ENCODE peak calls at places on chromosome 5, in ten cellular contexts. One of them, this sample, is unnamed.

GRCh38 chr5:43305948-43306563 is 7.2 kb downstream of the HMGCS1 start:
- DNase-seq in lower leg skin: no peak
- DNase-seq in type B pancreatic cell: no peak
- DNase-seq in lower lobe of right lung: no peak
- DNase-seq in cardiac fibroblast: peak
- DNase-seq in AG09309: peak
- DNase-seq in HFFc6: peak
- DNase-seq in suprapubic skin: no peak
- DNase-seq in fibroblast of mammary gland: peak
- DNase-seq in endodermal cell: no peak
- DNase-seq in this sample: peak

GRCh38 chr5:139670369-139671095 is 22.4 kb downstream of the CXXC5 start:
- DNase-seq in endodermal cell: no peak
- DNase-seq in HFFc6: no peak
- DNase-seq in type B pancreatic cell: no peak
- DNase-seq in suprapubic skin: no peak
- DNase-seq in lower leg skin: no peak
- DNase-seq in fibroblast of mammary gland: no peak
- DNase-seq in cardiac fibroblast: no peak
- DNase-seq in AG09309: no peak
- DNase-seq in lower lobe of right lung: no peak
- DNase-seq in this sample: peak

GRCh38 chr5:179180921-179181645 is 120.9 kb downstream of the ZNF354C start:
- DNase-seq in type B pancreatic cell: no peak
- DNase-seq in HFFc6: no peak
- DNase-seq in cardiac fibroblast: no peak
- DNase-seq in fibroblast of mammary gland: no peak
- DNase-seq in AG09309: no peak
- DNase-seq in lower lobe of right lung: peak
- DNase-seq in endodermal cell: no peak
- DNase-seq in suprapubic skin: no peak
- DNase-seq in lower leg skin: no peak
- DNase-seq in this sample: no peak

GRCh38 chr5:159588930-159589329 is 258.6 kb upstream of the IL12B start:
- DNase-seq in HFFc6: no peak
- DNase-seq in suprapubic skin: no peak
- DNase-seq in cardiac fibroblast: no peak
- DNase-seq in lower leg skin: no peak
- DNase-seq in endodermal cell: no peak
- DNase-seq in type B pancreatic cell: no peak
- DNase-seq in fibroblast of mammary gland: no peak
- DNase-seq in lower lobe of right lung: no peak
- DNase-seq in AG09309: no peak
- DNase-seq in this sample: no peak

GRCh38 chr5:151739395-151739794 is 19.0 kb downstream of the ATOX1 start:
- DNase-seq in lower leg skin: no peak
- DNase-seq in endodermal cell: peak
- DNase-seq in suprapubic skin: no peak
- DNase-seq in fibroblast of mammary gland: no peak
- DNase-seq in type B pancreatic cell: no peak
- DNase-seq in AG09309: no peak
- DNase-seq in cardiac fibroblast: no peak
- DNase-seq in lower lobe of right lung: no peak
- DNase-seq in HFFc6: peak
- DNase-seq in this sample: no peak

GRCh38 chr5:151284392-151284967 is 19.1 kb downstream of the SLC36A3 start:
- DNase-seq in cardiac fibroblast: no peak
- DNase-seq in endodermal cell: peak
- DNase-seq in lower leg skin: no peak
- DNase-seq in fibroblast of mammary gland: no peak
- DNase-seq in lower lobe of right lung: no peak
- DNase-seq in suprapubic skin: no peak
- DNase-seq in type B pancreatic cell: no peak
- DNase-seq in HFFc6: no peak
- DNase-seq in AG09309: no peak
- DNase-seq in this sample: peak

GRCh38 chr5:169742773-169743296 is 105.8 kb downstream of the DOCK2 start:
- DNase-seq in lower lobe of right lung: no peak
- DNase-seq in endodermal cell: no peak
- DNase-seq in type B pancreatic cell: no peak
- DNase-seq in AG09309: peak
- DNase-seq in cardiac fibroblast: peak
- DNase-seq in suprapubic skin: no peak
- DNase-seq in fibroblast of mammary gland: peak
- DNase-seq in HFFc6: peak
- DNase-seq in lower leg skin: no peak
- DNase-seq in this sample: no peak

GRCh38 chr5:6435356-6435755 is 13.3 kb upstream of the UBE2QL1 start:
- DNase-seq in type B pancreatic cell: no peak
- DNase-seq in endodermal cell: peak
- DNase-seq in lower lobe of right lung: no peak
- DNase-seq in suprapubic skin: no peak
- DNase-seq in fibroblast of mammary gland: peak
- DNase-seq in AG09309: no peak
- DNase-seq in HFFc6: no peak
- DNase-seq in lower leg skin: no peak
- DNase-seq in cardiac fibroblast: peak
- DNase-seq in this sample: no peak

GRCh38 chr5:42515504-42515903 is 92.3 kb downstream of the GHR start:
- DNase-seq in lower leg skin: no peak
- DNase-seq in cardiac fibroblast: no peak
- DNase-seq in AG09309: no peak
- DNase-seq in suprapubic skin: no peak
- DNase-seq in type B pancreatic cell: no peak
- DNase-seq in lower lobe of right lung: no peak
- DNase-seq in HFFc6: no peak
- DNase-seq in endodermal cell: no peak
- DNase-seq in fibroblast of mammary gland: no peak
- DNase-seq in this sample: no peak

GRCh38 chr5:73783823-73784222 is 157.8 kb downstream of the ARHGEF28 start:
- DNase-seq in fibroblast of mammary gland: peak
- DNase-seq in cardiac fibroblast: peak
- DNase-seq in suprapubic skin: no peak
- DNase-seq in lower lobe of right lung: no peak
- DNase-seq in lower leg skin: no peak
- DNase-seq in endodermal cell: no peak
- DNase-seq in AG09309: no peak
- DNase-seq in HFFc6: peak
- DNase-seq in type B pancreatic cell: no peak
- DNase-seq in this sample: no peak

GRCh38 chr5:10762178-10762775 is 1.2 kb upstream of the DAP start:
- DNase-seq in HFFc6: no peak
- DNase-seq in lower leg skin: peak
- DNase-seq in endodermal cell: peak
- DNase-seq in fibroblast of mammary gland: no peak
- DNase-seq in cardiac fibroblast: no peak
- DNase-seq in lower lobe of right lung: peak
- DNase-seq in AG09309: no peak
- DNase-seq in suprapubic skin: no peak
- DNase-seq in type B pancreatic cell: no peak
- DNase-seq in this sample: no peak

GRCh38 chr5:35924122-35924949 is 14.1 kb downstream of the CAPSL start:
- DNase-seq in endodermal cell: no peak
- DNase-seq in lower leg skin: no peak
- DNase-seq in type B pancreatic cell: no peak
- DNase-seq in suprapubic skin: no peak
- DNase-seq in cardiac fibroblast: peak
- DNase-seq in lower lobe of right lung: no peak
- DNase-seq in HFFc6: peak
- DNase-seq in fibroblast of mammary gland: peak
- DNase-seq in AG09309: peak
- DNase-seq in this sample: no peak

GRCh38 chr5:35922468-35922867 is 16.0 kb downstream of the CAPSL start:
- DNase-seq in fibroblast of mammary gland: no peak
- DNase-seq in HFFc6: no peak
- DNase-seq in suprapubic skin: no peak
- DNase-seq in type B pancreatic cell: no peak
- DNase-seq in lower leg skin: no peak
- DNase-seq in AG09309: no peak
- DNase-seq in cardiac fibroblast: no peak
- DNase-seq in lower lobe of right lung: no peak
- DNase-seq in endodermal cell: no peak
- DNase-seq in this sample: no peak

GRCh38 chr5:35919191-35919590 is 19.2 kb downstream of the CAPSL start:
- DNase-seq in HFFc6: peak
- DNase-seq in endodermal cell: no peak
- DNase-seq in suprapubic skin: no peak
- DNase-seq in lower leg skin: no peak
- DNase-seq in type B pancreatic cell: no peak
- DNase-seq in lower lobe of right lung: no peak
- DNase-seq in fibroblast of mammary gland: peak
- DNase-seq in cardiac fibroblast: peak
- DNase-seq in AG09309: peak
- DNase-seq in this sample: no peak

GRCh38 chr5:35921930-35922329 is 16.5 kb downstream of the CAPSL start:
- DNase-seq in AG09309: no peak
- DNase-seq in lower lobe of right lung: no peak
- DNase-seq in HFFc6: no peak
- DNase-seq in cardiac fibroblast: no peak
- DNase-seq in fibroblast of mammary gland: no peak
- DNase-seq in endodermal cell: no peak
- DNase-seq in suprapubic skin: no peak
- DNase-seq in type B pancreatic cell: no peak
- DNase-seq in lower leg skin: no peak
- DNase-seq in this sample: no peak

DNA sequence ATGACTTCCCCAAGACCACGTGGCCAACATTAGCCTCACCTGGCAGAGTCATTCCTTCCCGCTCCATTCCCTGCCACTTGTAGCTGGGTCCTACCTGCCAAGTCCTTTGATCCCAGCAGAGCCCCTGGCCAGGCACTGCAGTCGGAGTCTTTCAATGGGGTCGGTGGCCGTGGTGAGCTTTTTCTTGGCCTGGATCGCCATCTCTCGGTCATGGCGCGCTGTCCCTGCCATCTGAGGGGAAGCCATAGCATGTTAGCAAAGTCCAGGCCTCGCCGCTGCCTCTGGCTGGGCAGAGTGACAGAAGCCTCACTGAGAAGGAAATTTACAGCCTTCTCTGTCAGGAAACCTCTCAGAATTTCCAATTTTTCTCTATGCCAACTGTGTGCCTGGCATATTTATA is 17.5 kb downstream of the CAPSL start:
- DNase-seq in lower leg skin: no peak
- DNase-seq in lower lobe of right lung: no peak
- DNase-seq in endodermal cell: peak
- DNase-seq in AG09309: no peak
- DNase-seq in suprapubic skin: no peak
- DNase-seq in HFFc6: no peak
- DNase-seq in type B pancreatic cell: no peak
- DNase-seq in cardiac fibroblast: peak
- DNase-seq in fibroblast of mammary gland: no peak
- DNase-seq in this sample: no peak
- TF ChIP-seq CTCF in lower leg skin: no peak
- TF ChIP-seq CTCF in lower lobe of right lung: no peak
- TF ChIP-seq CTCF in endodermal cell: peak
- TF ChIP-seq CTCF in AG09309: no peak
- TF ChIP-seq CTCF in suprapubic skin: no peak
- TF ChIP-seq CTCF in HFFc6: peak
- TF ChIP-seq CTCF in type B pancreatic cell: peak
- TF ChIP-seq CTCF in cardiac fibroblast: peak
- TF ChIP-seq CTCF in fibroblast of mammary gland: no peak
- TF ChIP-seq CTCF in this sample: no peak

GRCh38 chr5:145983461-145983860 is 47.1 kb downstream of the SH3RF2 start:
- DNase-seq in cardiac fibroblast: no peak
- DNase-seq in AG09309: no peak
- DNase-seq in suprapubic skin: no peak
- DNase-seq in type B pancreatic cell: no peak
- DNase-seq in HFFc6: no peak
- DNase-seq in lower lobe of right lung: no peak
- DNase-seq in endodermal cell: no peak
- DNase-seq in lower leg skin: no peak
- DNase-seq in fibroblast of mammary gland: no peak
- DNase-seq in this sample: no peak
- TF ChIP-seq CTCF in cardiac fibroblast: no peak
- TF ChIP-seq CTCF in AG09309: no peak
- TF ChIP-seq CTCF in suprapubic skin: no peak
- TF ChIP-seq CTCF in type B pancreatic cell: no peak
- TF ChIP-seq CTCF in HFFc6: no peak
- TF ChIP-seq CTCF in lower lobe of right lung: no peak
- TF ChIP-seq CTCF in endodermal cell: no peak
- TF ChIP-seq CTCF in lower leg skin: no peak
- TF ChIP-seq CTCF in fibroblast of mammary gland: no peak
- TF ChIP-seq CTCF in this sample: no peak

GRCh38 chr5:96595300-96596090 is 66.7 kb upstream of the CAST start:
- DNase-seq in fibroblast of mammary gland: peak
- DNase-seq in type B pancreatic cell: no peak
- DNase-seq in AG09309: no peak
- DNase-seq in lower lobe of right lung: no peak
- DNase-seq in lower leg skin: no peak
- DNase-seq in endodermal cell: peak
- DNase-seq in cardiac fibroblast: peak
- DNase-seq in suprapubic skin: no peak
- DNase-seq in HFFc6: no peak
- DNase-seq in this sample: peak
- TF ChIP-seq CTCF in fibroblast of mammary gland: peak
- TF ChIP-seq CTCF in type B pancreatic cell: peak
- TF ChIP-seq CTCF in AG09309: peak
- TF ChIP-seq CTCF in lower lobe of right lung: peak
- TF ChIP-seq CTCF in lower leg skin: no peak
- TF ChIP-seq CTCF in endodermal cell: peak
- TF ChIP-seq CTCF in cardiac fibroblast: peak
- TF ChIP-seq CTCF in suprapubic skin: no peak
- TF ChIP-seq CTCF in HFFc6: peak
- TF ChIP-seq CTCF in this sample: peak

GRCh38 chr5:53877243-53877642 is 316.8 kb downstream of the NDUFS4 start:
- DNase-seq in lower leg skin: no peak
- DNase-seq in HFFc6: peak
- DNase-seq in type B pancreatic cell: no peak
- DNase-seq in AG09309: peak
- DNase-seq in lower lobe of right lung: no peak
- DNase-seq in fibroblast of mammary gland: peak
- DNase-seq in suprapubic skin: no peak
- DNase-seq in endodermal cell: no peak
- DNase-seq in cardiac fibroblast: peak
- DNase-seq in this sample: no peak

GRCh38 chr5:53871772-53872171 is 311.3 kb downstream of the NDUFS4 start:
- DNase-seq in cardiac fibroblast: no peak
- DNase-seq in fibroblast of mammary gland: no peak
- DNase-seq in lower lobe of right lung: no peak
- DNase-seq in suprapubic skin: no peak
- DNase-seq in AG09309: no peak
- DNase-seq in endodermal cell: no peak
- DNase-seq in lower leg skin: no peak
- DNase-seq in HFFc6: no peak
- DNase-seq in type B pancreatic cell: no peak
- DNase-seq in this sample: no peak

GRCh38 chr5:53871050-53871449 is 310.6 kb downstream of the NDUFS4 start:
- DNase-seq in suprapubic skin: no peak
- DNase-seq in lower leg skin: no peak
- DNase-seq in type B pancreatic cell: no peak
- DNase-seq in HFFc6: no peak
- DNase-seq in AG09309: no peak
- DNase-seq in lower lobe of right lung: no peak
- DNase-seq in cardiac fibroblast: no peak
- DNase-seq in fibroblast of mammary gland: no peak
- DNase-seq in endodermal cell: no peak
- DNase-seq in this sample: no peak

GRCh38 chr5:53878015-53878414 is 317.6 kb downstream of the NDUFS4 start:
- DNase-seq in HFFc6: no peak
- DNase-seq in lower lobe of right lung: no peak
- DNase-seq in cardiac fibroblast: no peak
- DNase-seq in type B pancreatic cell: no peak
- DNase-seq in suprapubic skin: no peak
- DNase-seq in lower leg skin: no peak
- DNase-seq in fibroblast of mammary gland: no peak
- DNase-seq in AG09309: no peak
- DNase-seq in endodermal cell: no peak
- DNase-seq in this sample: no peak

GRCh38 chr5:53874409-53874808 is 314.0 kb downstream of the NDUFS4 start:
- DNase-seq in type B pancreatic cell: no peak
- DNase-seq in AG09309: no peak
- DNase-seq in lower leg skin: no peak
- DNase-seq in fibroblast of mammary gland: peak
- DNase-seq in lower lobe of right lung: no peak
- DNase-seq in endodermal cell: peak
- DNase-seq in HFFc6: no peak
- DNase-seq in suprapubic skin: no peak
- DNase-seq in cardiac fibroblast: peak
- DNase-seq in this sample: no peak
- TF ChIP-seq CTCF in type B pancreatic cell: peak
- TF ChIP-seq CTCF in AG09309: peak
- TF ChIP-seq CTCF in lower leg skin: no peak
- TF ChIP-seq CTCF in fibroblast of mammary gland: peak
- TF ChIP-seq CTCF in lower lobe of right lung: no peak
- TF ChIP-seq CTCF in endodermal cell: peak
- TF ChIP-seq CTCF in HFFc6: peak
- TF ChIP-seq CTCF in suprapubic skin: no peak
- TF ChIP-seq CTCF in cardiac fibroblast: peak
- TF ChIP-seq CTCF in this sample: no peak

This sample was measured in GM13976.